ENCODE peak calls at places on chromosomes 4 and X, in four cellular contexts. One of them, this sample, is unnamed.
A peak's percentile ranks its signal among the peaks of the same experiment; 100 is the strongest.

GRCh38 chr4:36568575-36568974 is 287.2 kb downstream of the DTHD1 start:
- DNase-seq in HFF-Myc: no peak
- DNase-seq in ovary: no peak
- DNase-seq in IMR-90: no peak
- DNase-seq in this sample: no peak

GRCh38 chrX:107747596-107748161 is 27.9 kb downstream of the TSC22D3 start:
- DNase-seq in HFF-Myc: no peak
- DNase-seq in ovary: peak; percentile 44
- DNase-seq in IMR-90: peak; percentile 19
- DNase-seq in this sample: no peak

GRCh38 chr4:153188966-153189801 is 15.1 kb upstream of the TRIM2 start:
- DNase-seq in HFF-Myc: no peak
- DNase-seq in ovary: no peak
- DNase-seq in IMR-90: peak; percentile 21
- DNase-seq in this sample: no peak

GRCh38 chrX:144612076-144612475 is 635.2 kb upstream of the SPANXN1 start:
- DNase-seq in HFF-Myc: no peak
- DNase-seq in ovary: no peak
- DNase-seq in IMR-90: no peak
- DNase-seq in this sample: no peak

GRCh38 chr4:2805712-2806391 is 13.0 kb downstream of the SH3BP2 start:
- DNase-seq in HFF-Myc: no peak
- DNase-seq in ovary: no peak
- DNase-seq in IMR-90: no peak
- DNase-seq in this sample: no peak

GRCh38 chr4:73872331-73873108 is 3.3 kb downstream of the CXCL1 start:
- DNase-seq in HFF-Myc: no peak
- DNase-seq in ovary: no peak
- DNase-seq in IMR-90: no peak
- DNase-seq in this sample: peak; percentile 53

GRCh38 chrX:150035531-150035930 is 97.2 kb upstream of the EOLA2 start:
- DNase-seq in HFF-Myc: no peak
- DNase-seq in ovary: no peak
- DNase-seq in IMR-90: peak; percentile 39
- DNase-seq in this sample: no peak

GRCh38 chrX:148498067-148498466 is 2.4 kb upstream of the AFF2 start:
- DNase-seq in HFF-Myc: no peak
- DNase-seq in ovary: no peak
- DNase-seq in IMR-90: no peak
- DNase-seq in this sample: no peak

GRCh38 chr4:182770259-182770968 is 146.8 kb downstream of the DCTD start:
- DNase-seq in HFF-Myc: no peak
- DNase-seq in ovary: no peak
- DNase-seq in IMR-90: no peak
- DNase-seq in this sample: no peak

GRCh38 chrX:139058831-139059495 is 347.4 kb upstream of the FGF13 start:
- DNase-seq in HFF-Myc: no peak
- DNase-seq in ovary: no peak
- DNase-seq in IMR-90: no peak
- DNase-seq in this sample: no peak

GRCh38 chr4:163161536-163162205 is 5.0 kb downstream of the NAF1 start:
- DNase-seq in HFF-Myc: peak; percentile 68
- DNase-seq in ovary: no peak
- DNase-seq in IMR-90: peak; percentile 95
- DNase-seq in this sample: no peak

GRCh38 chr4:123740236-123740635 is 343.6 kb downstream of the SPRY1 start:
- DNase-seq in HFF-Myc: no peak
- DNase-seq in ovary: no peak
- DNase-seq in IMR-90: no peak
- DNase-seq in this sample: no peak

GRCh38 chr4:95838192-95838591 is 1.7 kb upstream of the PDHA2 start:
- DNase-seq in HFF-Myc: no peak
- DNase-seq in ovary: no peak
- DNase-seq in IMR-90: no peak
- DNase-seq in this sample: no peak

GRCh38 chr4:181819951-181820350 is 423.3 kb upstream of the TENM3 start:
- DNase-seq in HFF-Myc: no peak
- DNase-seq in ovary: no peak
- DNase-seq in IMR-90: peak; percentile 49
- DNase-seq in this sample: no peak

GRCh38 chrX:10254746-10255145 is 98.0 kb downstream of the CLCN4 start:
- DNase-seq in HFF-Myc: no peak
- DNase-seq in ovary: no peak
- DNase-seq in IMR-90: no peak
- DNase-seq in this sample: no peak

GRCh38 chrX:153862369-153863250 is 23.4 kb downstream of the L1CAM start:
- DNase-seq in HFF-Myc: no peak
- DNase-seq in ovary: no peak
- DNase-seq in IMR-90: no peak
- DNase-seq in this sample: no peak

GRCh38 chr4:74654230-74654681 is 140.1 kb downstream of the BTC start:
- DNase-seq in HFF-Myc: no peak
- DNase-seq in ovary: no peak
- DNase-seq in IMR-90: peak; percentile 43
- DNase-seq in this sample: no peak

GRCh38 chrX:69173906-69174305 is 8.7 kb upstream of the PJA1 start:
- DNase-seq in HFF-Myc: no peak
- DNase-seq in ovary: no peak
- DNase-seq in IMR-90: no peak
- DNase-seq in this sample: no peak

GRCh38 chr4:2834001-2834921 is 9.4 kb upstream of the ADD1 start:
- DNase-seq in HFF-Myc: no peak
- DNase-seq in ovary: peak; percentile 11
- DNase-seq in IMR-90: no peak
- DNase-seq in this sample: peak; percentile 44

GRCh38 chr4:26136615-26137014 is 184.2 kb upstream of the RBPJ start:
- DNase-seq in HFF-Myc: no peak
- DNase-seq in ovary: no peak
- DNase-seq in IMR-90: no peak
- DNase-seq in this sample: no peak

GRCh38 chr4:26132858-26133257 is 188.0 kb upstream of the RBPJ start:
- DNase-seq in HFF-Myc: no peak
- DNase-seq in ovary: no peak
- DNase-seq in IMR-90: no peak
- DNase-seq in this sample: no peak

GRCh38 chr4:26131711-26132110 is 189.1 kb upstream of the RBPJ start:
- DNase-seq in HFF-Myc: no peak
- DNase-seq in ovary: no peak
- DNase-seq in IMR-90: no peak
- DNase-seq in this sample: no peak

GRCh38 chr4:26133840-26134239 is 187.0 kb upstream of the RBPJ start:
- DNase-seq in HFF-Myc: no peak
- DNase-seq in ovary: no peak
- DNase-seq in IMR-90: no peak
- DNase-seq in this sample: no peak

GRCh38 chr4:26135331-26135730 is 185.5 kb upstream of the RBPJ start:
- DNase-seq in HFF-Myc: no peak
- DNase-seq in ovary: no peak
- DNase-seq in IMR-90: no peak
- DNase-seq in this sample: no peak
- TF ChIP-seq CTCF in HFF-Myc: no peak
- TF ChIP-seq CTCF in ovary: no peak
- TF ChIP-seq CTCF in IMR-90: no peak
- TF ChIP-seq CTCF in this sample: no peak

DNA sequence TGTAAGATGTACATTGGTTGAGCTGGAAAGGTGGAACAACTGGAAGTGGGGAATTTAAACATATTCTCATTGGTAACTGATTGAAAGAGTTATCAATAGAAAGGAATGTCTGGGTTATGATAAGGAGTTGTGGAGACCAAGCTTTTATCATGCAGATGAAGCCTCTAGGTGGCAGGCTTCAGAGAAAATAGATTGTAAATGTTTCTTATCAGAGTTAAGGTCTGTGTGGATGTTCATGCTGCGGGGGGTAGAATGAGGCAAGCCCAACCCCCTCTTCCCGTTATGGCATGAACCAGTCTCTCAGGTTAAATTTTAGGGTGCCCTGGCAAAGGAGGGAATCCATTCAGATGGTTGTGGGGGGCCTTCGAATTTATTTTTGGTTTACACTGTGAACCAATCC is 16.0 kb downstream of the ARSD start:
- DNase-seq in HFF-Myc: no peak
- DNase-seq in ovary: no peak
- DNase-seq in IMR-90: no peak
- DNase-seq in this sample: no peak
- TF ChIP-seq CTCF in HFF-Myc: peak; percentile 8
- TF ChIP-seq CTCF in ovary: no peak
- TF ChIP-seq CTCF in IMR-90: no peak
- TF ChIP-seq CTCF in this sample: no peak

GRCh38 chrX:21375795-21376069 is 1.5 kb downstream of the CNKSR2 start:
- DNase-seq in HFF-Myc: no peak
- DNase-seq in ovary: no peak
- DNase-seq in IMR-90: no peak
- DNase-seq in this sample: no peak
- TF ChIP-seq CTCF in HFF-Myc: no peak
- TF ChIP-seq CTCF in ovary: no peak
- TF ChIP-seq CTCF in IMR-90: no peak
- TF ChIP-seq CTCF in this sample: no peak

GRCh38 chr4:67939195-67939594 is 24.1 kb downstream of the TMPRSS11A start:
- DNase-seq in HFF-Myc: no peak
- DNase-seq in ovary: no peak
- DNase-seq in IMR-90: no peak
- DNase-seq in this sample: no peak
- TF ChIP-seq CTCF in HFF-Myc: no peak
- TF ChIP-seq CTCF in ovary: no peak
- TF ChIP-seq CTCF in IMR-90: no peak
- TF ChIP-seq CTCF in this sample: no peak

GRCh38 chr4:92968556-92968955 is 664.8 kb downstream of the GRID2 start:
- DNase-seq in HFF-Myc: peak; percentile 2
- DNase-seq in ovary: no peak
- DNase-seq in IMR-90: no peak
- DNase-seq in this sample: no peak
- TF ChIP-seq CTCF in HFF-Myc: no peak
- TF ChIP-seq CTCF in ovary: no peak
- TF ChIP-seq CTCF in IMR-90: no peak
- TF ChIP-seq CTCF in this sample: no peak

GRCh38 chrX:72604112-72604511 is 31.5 kb upstream of the HDAC8 start:
- DNase-seq in HFF-Myc: no peak
- DNase-seq in ovary: no peak
- DNase-seq in IMR-90: no peak
- DNase-seq in this sample: no peak
- TF ChIP-seq CTCF in HFF-Myc: no peak
- TF ChIP-seq CTCF in ovary: no peak
- TF ChIP-seq CTCF in IMR-90: no peak
- TF ChIP-seq CTCF in this sample: no peak

GRCh38 chr4:8854866-8855265 is 16.8 kb downstream of the HMX1 start:
- DNase-seq in HFF-Myc: peak; percentile 10
- DNase-seq in ovary: no peak
- DNase-seq in IMR-90: peak; percentile 24
- DNase-seq in this sample: no peak

GRCh38 chr4:8856835-8857590 is 14.6 kb downstream of the HMX1 start:
- DNase-seq in HFF-Myc: no peak
- DNase-seq in ovary: no peak
- DNase-seq in IMR-90: no peak
- DNase-seq in this sample: no peak

GRCh38 chr4:8857682-8858187 is 13.9 kb downstream of the HMX1 start:
- DNase-seq in HFF-Myc: no peak
- DNase-seq in ovary: no peak
- DNase-seq in IMR-90: no peak
- DNase-seq in this sample: no peak

GRCh38 chr4:8854016-8854415 is 17.6 kb downstream of the HMX1 start:
- DNase-seq in HFF-Myc: no peak
- DNase-seq in ovary: no peak
- DNase-seq in IMR-90: no peak
- DNase-seq in this sample: no peak

GRCh38 chr4:8855781-8856245 is 15.8 kb downstream of the HMX1 start:
- DNase-seq in HFF-Myc: no peak
- DNase-seq in ovary: no peak
- DNase-seq in IMR-90: no peak
- DNase-seq in this sample: no peak
- TF ChIP-seq CTCF in HFF-Myc: no peak
- TF ChIP-seq CTCF in ovary: no peak
- TF ChIP-seq CTCF in IMR-90: no peak
- TF ChIP-seq CTCF in this sample: no peak

DNA sequence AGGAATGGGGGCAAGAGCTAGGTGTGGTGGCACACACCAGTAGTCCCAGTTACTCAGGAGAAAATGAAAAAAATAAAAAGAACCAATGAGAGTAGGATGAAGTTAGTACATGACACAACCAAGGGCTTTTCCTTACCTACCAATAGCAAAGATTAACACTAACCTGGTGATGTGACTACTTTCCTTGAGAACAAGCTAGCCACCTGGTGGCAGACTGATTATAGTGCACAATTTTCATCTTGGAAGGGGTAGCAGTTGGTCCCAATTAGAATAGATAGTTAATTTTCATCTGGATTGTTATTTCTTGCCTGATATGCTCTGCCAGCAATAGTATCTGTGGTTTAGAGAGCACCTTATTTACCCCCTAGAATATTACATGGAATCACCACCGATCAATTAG is 1216.8 kb upstream of the PABPC4L start:
- DNase-seq in HFF-Myc: no peak
- DNase-seq in ovary: no peak
- DNase-seq in IMR-90: peak; percentile 29
- DNase-seq in this sample: no peak
- TF ChIP-seq CTCF in HFF-Myc: peak; percentile 17
- TF ChIP-seq CTCF in ovary: no peak
- TF ChIP-seq CTCF in IMR-90: peak; percentile 39
- TF ChIP-seq CTCF in this sample: no peak

GRCh38 chr4:1728061-1728980 is 7.0 kb downstream of the TACC3 start:
- DNase-seq in HFF-Myc: no peak
- DNase-seq in ovary: no peak
- DNase-seq in IMR-90: no peak
- DNase-seq in this sample: no peak
- TF ChIP-seq CTCF in HFF-Myc: no peak
- TF ChIP-seq CTCF in ovary: no peak
- TF ChIP-seq CTCF in IMR-90: no peak
- TF ChIP-seq CTCF in this sample: no peak

DNA sequence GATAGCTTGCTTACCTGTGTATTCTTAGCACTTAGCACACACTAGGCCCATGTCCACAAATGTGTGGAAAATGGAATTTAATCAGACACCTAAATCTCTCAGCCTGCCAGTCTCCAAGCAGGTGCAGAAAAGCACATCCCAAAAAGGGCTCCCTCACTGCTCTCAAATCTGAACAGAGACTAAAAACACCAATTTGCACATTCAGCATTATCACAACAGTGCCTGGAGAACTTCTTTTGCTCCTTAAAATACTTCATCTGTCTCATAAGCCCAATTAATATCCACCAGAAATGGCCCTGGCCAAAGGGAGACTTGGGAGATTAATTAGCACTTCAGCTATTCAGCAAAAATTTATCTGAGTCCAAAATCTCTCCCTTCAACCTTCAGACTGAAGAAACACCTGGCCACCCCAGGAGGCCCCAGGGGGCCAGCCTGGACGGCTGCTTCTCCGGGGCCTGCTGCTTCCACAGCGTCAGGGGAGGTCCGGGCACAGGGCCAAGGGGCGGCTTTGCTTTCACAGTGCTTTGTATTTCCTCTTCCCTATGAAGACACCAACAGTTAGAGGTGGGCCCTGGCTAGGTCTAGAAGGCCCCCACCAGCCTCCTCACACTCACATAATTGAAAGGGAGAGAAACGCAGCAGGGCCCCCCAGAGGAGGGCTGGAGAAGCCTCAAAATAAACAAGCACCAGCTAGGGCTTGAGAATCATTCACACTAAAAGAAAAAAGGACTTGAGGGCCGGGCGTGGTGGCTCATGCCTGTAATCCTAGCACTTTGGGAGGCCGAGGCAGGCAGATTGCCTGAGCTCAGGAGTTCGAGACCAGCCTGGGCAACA is 18.0 kb downstream of the SCD5 start:
- DNase-seq in HFF-Myc: no peak
- DNase-seq in ovary: peak; percentile 89
- DNase-seq in IMR-90: peak; percentile 59
- DNase-seq in this sample: no peak
- TF ChIP-seq CTCF in HFF-Myc: no peak
- TF ChIP-seq CTCF in ovary: no peak
- TF ChIP-seq CTCF in IMR-90: no peak
- TF ChIP-seq CTCF in this sample: no peak